ENCODE peak calls at places on chromosomes 4 and X, in nine cellular contexts. Q is ascending aorta, X is H7, K is IMR-90, E is tibial artery, W is GM23338, S is fibroblast of lung, I is upper lobe of left lung, R is pancreas. J is an unnamed sample. For H3K27me3, the result is how much of the 10 kb centered on the place peaks cover.

GRCh38 chrX:134186362-134187121 is 50.4 kb upstream of the CCDC160 start:
- DNase-seq in Q (no peak), X (no peak), K (no peak), E (no peak), W (no peak), S (no peak), I (no peak), R (no peak), J (peak)

GRCh38 chr4:8882239-8882638 is 10.6 kb upstream of the HMX1 start:
- DNase-seq in Q (no peak), X (peak), K (no peak), E (no peak), W (no peak), S (no peak), I (no peak), R (no peak), J (no peak)

GRCh38 chrX:134622813-134623185 is 35.5 kb downstream of the PLAC1 start:
- DNase-seq in Q (no peak), X (no peak), K (no peak), E (no peak), W (no peak), S (peak), I (no peak), R (no peak), J (no peak)

GRCh38 chr4:82754546-82755165 is 43.9 kb downstream of the SCD5 start:
- DNase-seq in Q (no peak), X (no peak), K (no peak), E (no peak), W (no peak), S (no peak), I (no peak), R (no peak), J (no peak)

GRCh38 chr4:73816814-73817213 is 19.7 kb upstream of the CXCL6 start:
- DNase-seq in Q (no peak), X (no peak), K (peak), E (no peak), W (no peak), S (peak), I (no peak), R (no peak), J (no peak)

GRCh38 chr4:69584135-69584534 is 55.3 kb downstream of the UGT2A2 start:
- DNase-seq in Q (no peak), X (no peak), K (no peak), E (no peak), W (no peak), S (no peak), I (no peak), R (no peak), J (no peak)

GRCh38 chr4:83112239-83112638 is 2.3 kb downstream of the PLAC8 start:
- DNase-seq in Q (no peak), X (no peak), K (no peak), E (no peak), W (no peak), S (no peak), I (no peak), R (no peak), J (no peak)

GRCh38 chr4:11954093-11954492 is 525.4 kb upstream of the HS3ST1 start:
- DNase-seq in Q (no peak), X (peak), K (no peak), E (no peak), W (peak), S (no peak), I (no peak), R (no peak), J (no peak)

GRCh38 chr4:94171616-94172015 is 36.0 kb upstream of the SMARCAD1 start:
- DNase-seq in Q (no peak), X (peak), K (no peak), E (no peak), W (peak), S (no peak), I (no peak), R (no peak), J (no peak)

GRCh38 chr4:131603705-131604104 is 1545.4 kb upstream of the PCDH10 start:
- DNase-seq in Q (no peak), X (no peak), K (no peak), E (no peak), W (no peak), S (no peak), I (no peak), R (no peak), J (no peak)

GRCh38 chr4:53128959-53129358 is 236.9 kb downstream of the SCFD2 start:
- DNase-seq in Q (no peak), X (no peak), K (no peak), E (no peak), W (no peak), S (no peak), I (no peak), R (peak), J (no peak)

GRCh38 chrX:43745938-43746721 is 90.0 kb downstream of the MAOA start:
- DNase-seq in Q (no peak), X (no peak), K (no peak), E (no peak), W (no peak), S (peak), I (no peak), R (no peak), J (no peak)

GRCh38 chrX:42755820-42756219 is 22.1 kb downstream of the PPP1R2C start:
- DNase-seq in Q (no peak), X (no peak), K (peak), E (peak), W (no peak), S (peak), I (no peak), R (no peak), J (no peak)

GRCh38 chrX:78527818-78528217 is 131.3 kb downstream of the RTL3 start:
- DNase-seq in Q (no peak), X (no peak), K (no peak), E (no peak), W (no peak), S (no peak), I (no peak), R (no peak), J (no peak)

GRCh38 chrX:119885554-119886428 is 9.9 kb upstream of the AKAP14 start:
- DNase-seq in Q (no peak), X (peak), K (peak), E (no peak), W (peak), S (no peak), I (no peak), R (no peak), J (no peak)

GRCh38 chrX:136021160-136021559 is 35.9 kb downstream of the SLC9A6 start:
- DNase-seq in Q (no peak), X (no peak), K (no peak), E (no peak), W (no peak), S (no peak), I (no peak), R (no peak), J (no peak)

GRCh38 chr4:52037730-52038108 is 380 bp downstream of the SGCB start:
- DNase-seq in Q (no peak), X (peak), K (peak), E (peak), W (peak), S (peak), I (no peak), R (peak), J (no peak)

GRCh38 chrX:103685396-103685795 is 1.1 kb downstream of the MORF4L2 start:
- DNase-seq in Q (no peak), X (no peak), K (no peak), E (no peak), W (no peak), S (no peak), I (no peak), R (no peak), J (no peak)

GRCh38 chr4:156774422-156774821 is 197.2 kb downstream of the PDGFC start:
- DNase-seq in Q (no peak), X (no peak), K (peak), E (no peak), W (no peak), S (peak), I (no peak), R (no peak), J (no peak)

GRCh38 chr4:126445596-126445995 is 1130.8 kb downstream of the FAT4 start:
- DNase-seq in Q (no peak), X (no peak), K (peak), E (no peak), W (no peak), S (no peak), I (no peak), R (no peak), J (no peak)

GRCh38 chr4:16862688-16863087 is 35.8 kb downstream of the LDB2 start:
- DNase-seq in Q (no peak), X (no peak), K (peak), E (no peak), W (no peak), S (peak), I (no peak), R (peak), J (no peak)

GRCh38 chr4:128379860-128380259 is 92.2 kb upstream of the PGRMC2 start:
- DNase-seq in Q (no peak), X (peak), K (peak), E (peak), W (peak), S (no peak), I (no peak), R (peak), J (no peak)

GRCh38 chrX:12975999-12976558 is 1.2 kb downstream of the TMSB4X start:
- DNase-seq in Q (no peak), X (peak), K (peak), E (peak), W (peak), S (peak), I (peak), R (no peak), J (no peak)

DNA sequence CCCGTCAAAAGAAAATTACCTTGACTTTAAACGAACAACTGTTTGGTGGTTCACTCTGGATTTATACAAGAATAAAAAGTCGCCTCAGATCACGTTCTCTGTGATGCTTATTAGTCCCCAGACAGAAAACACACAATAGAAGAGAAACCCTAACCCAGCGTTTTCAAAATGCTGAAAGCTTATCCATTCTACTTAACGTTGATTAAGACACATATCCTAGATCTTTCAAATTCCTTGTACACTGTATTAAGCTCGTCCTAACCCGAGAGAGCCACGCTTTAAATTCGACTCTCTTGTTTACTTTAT is 786 bp upstream of the PITX2 start:
- DNase-seq in Q (no peak), X (no peak), K (no peak), E (no peak), W (peak), S (no peak), I (no peak), R (no peak), J (no peak)
- H3K27me3 ChIP-seq in Q (under half), X (half or more), K (half or more), E (half or more), W (half or more), S (half or more), I (under half), R (half or more), J (half or more)

DNA sequence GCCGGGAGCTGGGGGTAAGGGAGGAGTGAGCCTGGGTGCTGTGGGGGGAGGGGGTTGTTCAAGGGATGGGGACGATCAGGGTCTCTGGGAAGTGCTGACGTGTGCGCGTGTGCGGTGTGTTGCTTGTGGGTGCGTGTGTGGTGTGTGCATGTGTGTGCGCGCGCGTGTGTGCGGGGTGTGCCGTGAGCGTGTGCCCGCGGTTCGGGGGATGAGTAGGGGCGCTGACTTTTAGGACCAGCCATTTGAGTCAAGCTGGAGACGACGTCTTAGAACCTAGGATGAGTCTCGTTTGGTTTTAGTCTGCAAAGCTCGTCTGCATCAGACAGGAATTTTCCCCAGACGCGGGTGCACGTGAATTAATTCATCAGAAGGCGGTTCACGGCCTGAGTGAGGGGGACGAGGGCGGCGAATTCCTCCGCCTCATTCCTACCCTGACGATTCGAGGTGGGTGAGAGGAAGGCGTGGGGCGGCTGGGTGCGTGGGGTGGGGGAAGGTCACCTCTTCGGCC is 950 bp upstream of the TMEM271 start:
- DNase-seq in Q (no peak), X (peak), K (no peak), E (no peak), W (peak), S (no peak), I (peak), R (no peak), J (no peak)
- H3K27me3 ChIP-seq in Q (under half), X (half or more), K (half or more), E (half or more), W (half or more), S (under half), I (under half), R (under half), J (under half)

GRCh38 chr4:4866124-4866832 is 6.8 kb downstream of the MSX1 start:
- DNase-seq in Q (no peak), X (peak), K (no peak), E (no peak), W (peak), S (no peak), I (no peak), R (no peak), J (no peak)
- H3K27me3 ChIP-seq in Q (under half), X (half or more), K (half or more), E (half or more), W (half or more), S (half or more), I (under half), R (half or more), J (half or more)

GRCh38 chrX:11504234-11504633 is 161.5 kb downstream of the ARHGAP6 start:
- DNase-seq in Q (no peak), X (no peak), K (no peak), E (no peak), W (peak), S (no peak), I (no peak), R (no peak), J (no peak)

DNA sequence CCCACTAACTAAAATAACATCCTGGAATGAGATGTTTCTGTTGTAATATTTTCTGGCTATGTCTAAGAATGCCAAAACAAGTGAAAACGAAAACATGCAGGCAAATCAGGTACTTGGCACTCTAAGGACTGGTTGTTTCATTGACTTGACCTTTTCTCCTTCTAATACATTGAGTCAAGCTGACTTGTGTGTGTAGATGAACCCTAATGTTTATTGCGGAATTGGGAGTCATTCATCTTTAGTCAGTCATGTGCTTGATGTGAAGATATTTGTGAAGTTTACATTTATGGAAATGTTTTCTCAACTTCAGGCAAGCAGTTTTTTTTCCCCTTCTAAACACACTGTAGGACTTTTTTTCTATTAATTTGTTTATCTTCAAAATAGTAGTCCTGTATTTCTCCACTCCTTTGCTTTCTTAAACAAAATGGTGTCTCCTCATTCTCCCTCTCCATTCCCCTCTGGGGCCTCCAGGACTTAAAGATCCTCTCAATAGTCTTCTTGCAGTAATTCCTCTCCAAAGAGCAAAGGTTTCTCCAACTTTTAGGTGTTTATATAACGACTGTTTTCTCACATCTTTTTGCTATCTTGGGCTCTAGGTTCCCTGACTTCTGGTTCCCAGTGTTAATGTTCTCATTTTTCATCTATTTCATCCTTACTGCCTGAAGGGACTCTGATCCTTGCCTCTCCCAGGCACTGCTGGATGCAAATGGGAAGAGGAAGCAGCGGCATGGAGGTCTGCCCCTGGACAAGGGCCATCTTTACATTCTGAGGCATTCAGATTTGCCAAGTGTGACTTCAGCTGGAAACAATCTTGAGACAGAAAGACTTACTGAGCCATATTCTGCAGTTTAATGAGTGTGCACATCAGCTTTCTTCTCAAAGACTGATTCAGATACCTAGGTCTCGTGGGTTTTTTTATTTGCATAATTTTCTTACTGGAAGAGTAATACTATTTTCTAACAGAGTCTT is 166.4 kb downstream of the ARHGAP6 start:
- DNase-seq in Q (no peak), X (no peak), K (peak), E (no peak), W (no peak), S (peak), I (no peak), R (no peak), J (no peak)
- H3K27me3 ChIP-seq in Q (under half), X (under half), K (under half), E (under half), W (under half), S (under half), I (under half), R (under half), J (under half)

GRCh38 chrX:109672239-109672638 is 47.3 kb upstream of the KCNE5 start:
- DNase-seq in Q (no peak), X (no peak), K (no peak), E (no peak), W (no peak), S (peak), I (no peak), R (no peak), J (no peak)
- H3K27me3 ChIP-seq in Q (under half), X (under half), K (under half), E (under half), W (under half), S (under half), I (under half), R (under half), J (under half)

GRCh38 chr4:184331155-184331995 is 113.7 kb upstream of the ENPP6 start:
- DNase-seq in Q (no peak), X (peak), K (peak), E (no peak), W (no peak), S (no peak), I (no peak), R (peak), J (no peak)
- H3K27me3 ChIP-seq in Q (under half), X (under half), K (under half), E (under half), W (under half), S (under half), I (under half), R (under half), J (under half)

DNA sequence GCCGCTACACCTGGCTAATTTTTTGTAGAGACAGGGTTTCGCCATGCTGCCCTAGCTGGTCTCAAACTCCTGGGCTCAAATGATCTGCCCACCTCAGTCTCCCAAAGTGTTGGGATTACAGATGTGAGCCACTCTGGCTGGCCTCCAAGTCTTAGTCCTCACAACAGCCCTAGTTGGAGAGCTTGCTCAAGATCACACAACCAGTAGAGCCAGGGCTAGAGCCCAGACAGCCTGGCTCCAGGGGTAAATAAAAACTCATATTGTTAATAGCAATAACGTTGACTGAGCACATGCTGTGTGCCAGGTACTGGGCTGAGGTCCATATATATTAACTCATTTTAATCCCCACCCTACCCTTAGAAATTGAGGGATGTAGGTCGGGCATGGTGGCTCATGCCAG is 7.3 kb upstream of the JAKMIP1 start:
- DNase-seq in Q (no peak), X (no peak), K (no peak), E (no peak), W (no peak), S (no peak), I (no peak), R (no peak), J (no peak)
- H3K27me3 ChIP-seq in Q (under half), X (under half), K (under half), E (under half), W (under half), S (under half), I (under half), R (under half), J (under half)

GRCh38 chr4:1116837-1117236 is 3.5 kb upstream of the RNF212 start:
- DNase-seq in Q (no peak), X (no peak), K (no peak), E (no peak), W (no peak), S (peak), I (no peak), R (no peak), J (no peak)
- H3K27me3 ChIP-seq in Q (under half), X (under half), K (under half), E (under half), W (under half), S (under half), I (under half), R (under half), J (under half)

DNA sequence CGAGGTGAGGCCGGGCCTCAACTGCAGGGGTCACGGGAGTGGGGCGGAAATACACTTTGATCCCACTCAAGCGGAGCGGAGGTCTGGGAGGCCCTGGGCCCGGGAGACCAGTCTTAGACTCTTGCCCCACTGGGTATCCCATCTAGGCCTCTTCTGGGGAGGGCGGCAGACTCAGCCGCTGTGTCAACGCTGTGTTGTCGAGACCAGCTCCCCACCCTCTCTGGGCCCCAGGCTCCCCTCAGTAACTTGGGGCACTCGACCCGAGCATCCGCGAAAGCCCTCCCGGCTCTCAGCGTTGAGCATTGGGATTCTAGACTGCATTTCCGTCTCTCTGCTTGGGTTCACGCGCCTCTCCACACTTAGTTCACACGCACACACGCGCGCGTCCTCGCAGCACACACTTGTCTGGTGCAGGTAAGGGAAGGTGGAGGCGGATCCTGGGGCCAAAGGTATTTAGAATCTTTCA is 1.7 kb downstream of the NKX3-2 start:
- DNase-seq in Q (no peak), X (no peak), K (no peak), E (no peak), W (no peak), S (no peak), I (no peak), R (no peak), J (no peak)
- H3K27me3 ChIP-seq in Q (half or more), X (half or more), K (half or more), E (half or more), W (half or more), S (half or more), I (half or more), R (half or more), J (half or more)

DNA sequence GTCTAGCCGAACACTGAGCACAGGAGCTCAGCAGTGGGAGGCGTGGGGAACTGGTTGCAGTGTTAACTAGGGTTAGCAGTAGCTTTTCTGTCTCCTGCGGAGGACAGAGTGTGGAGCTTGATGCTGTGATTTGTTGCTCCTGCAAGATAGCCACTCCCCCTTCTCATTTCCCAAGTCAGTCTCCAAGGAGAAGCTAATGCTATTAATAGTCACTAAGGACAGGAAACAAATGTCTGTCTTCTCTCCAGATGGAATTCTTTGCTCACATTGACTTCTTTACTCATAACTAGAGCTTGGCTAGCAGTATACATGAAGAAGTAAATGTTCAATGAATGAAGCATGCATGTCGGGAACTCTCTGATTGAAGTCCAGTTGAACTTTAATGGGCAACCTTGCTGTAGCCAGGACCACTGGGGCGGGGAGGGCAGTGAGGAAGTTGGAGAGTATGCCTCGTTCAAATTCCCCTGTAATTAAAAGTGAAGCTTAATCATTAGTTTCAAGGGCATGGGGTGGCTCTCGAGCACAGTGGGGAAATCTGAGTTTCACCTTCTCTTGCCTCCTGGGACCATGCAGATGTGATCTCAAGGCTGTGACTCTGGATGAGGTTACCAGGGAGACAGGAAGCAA is 156.7 kb upstream of the SCML1 start:
- DNase-seq in Q (no peak), X (no peak), K (peak), E (peak), W (no peak), S (peak), I (no peak), R (no peak), J (no peak)
- H3K27me3 ChIP-seq in Q (under half), X (under half), K (under half), E (under half), W (under half), S (under half), I (under half), R (under half), J (under half)